ENCODE peak calls at places on chromosome 18, in eight cellular contexts. J is AG04450, C is GM23248, S is upper lobe of right lung, T is tibial artery, N is heart left ventricle, K is IMR-90, O is AG10803. I is an unnamed sample.

GRCh38 chr18:46542545-46542944 is 114.5 kb downstream of the LOXHD1 start:
- DNase-seq in J (no peak), C (peak), S (no peak), T (no peak), N (no peak), K (no peak), O (no peak), I (no peak)

GRCh38 chr18:62446511-62446910 is 76.3 kb upstream of the ZCCHC2 start:
- DNase-seq in J (no peak), C (no peak), S (no peak), T (no peak), N (no peak), K (no peak), O (no peak), I (no peak)

GRCh38 chr18:72086421-72086820 is 457.7 kb downstream of the CBLN2 start:
- DNase-seq in J (no peak), C (peak), S (no peak), T (no peak), N (no peak), K (no peak), O (no peak), I (peak)

GRCh38 chr18:44651453-44651852 is 29.2 kb upstream of the SETBP1 start:
- DNase-seq in J (no peak), C (peak), S (no peak), T (no peak), N (no peak), K (peak), O (peak), I (no peak)

GRCh38 chr18:76494181-76494540 is 881 bp downstream of the ZNF516 start:
- DNase-seq in J (no peak), C (peak), S (no peak), T (no peak), N (no peak), K (peak), O (peak), I (peak)

GRCh38 chr18:74715306-74715705 is 117.6 kb downstream of the ZNF407 start:
- DNase-seq in J (no peak), C (no peak), S (no peak), T (no peak), N (no peak), K (no peak), O (no peak), I (no peak)

GRCh38 chr18:43680096-43680495 is 402.8 kb upstream of the SYT4 start:
- DNase-seq in J (no peak), C (peak), S (no peak), T (no peak), N (no peak), K (no peak), O (peak), I (no peak)

GRCh38 chr18:49757513-49758262 is 55.6 kb downstream of the ACAA2 start:
- DNase-seq in J (no peak), C (peak), S (no peak), T (no peak), N (no peak), K (no peak), O (no peak), I (peak)

GRCh38 chr18:8367217-8367988 is 241.8 kb upstream of the RAB12 start:
- DNase-seq in J (no peak), C (peak), S (peak), T (no peak), N (peak), K (no peak), O (no peak), I (peak)

GRCh38 chr18:58867281-58867961 is 2.7 kb downstream of the ZNF532 start:
- DNase-seq in J (no peak), C (peak), S (no peak), T (peak), N (no peak), K (no peak), O (no peak), I (no peak)

GRCh38 chr18:12554796-12555388 is 103.0 kb downstream of the SPIRE1 start:
- DNase-seq in J (no peak), C (no peak), S (no peak), T (no peak), N (no peak), K (no peak), O (no peak), I (no peak)

GRCh38 chr18:48705043-48705442 is 166.2 kb downstream of the CTIF start:
- DNase-seq in J (no peak), C (no peak), S (no peak), T (no peak), N (no peak), K (no peak), O (no peak), I (no peak)

GRCh38 chr18:50207722-50208121 is 12.8 kb upstream of the MYO5B start:
- DNase-seq in J (no peak), C (no peak), S (no peak), T (no peak), N (no peak), K (no peak), O (no peak), I (no peak)

GRCh38 chr18:58216071-58216471 is 172.0 kb downstream of the NEDD4L start:
- DNase-seq in J (no peak), C (peak), S (no peak), T (no peak), N (no peak), K (no peak), O (peak), I (peak)

GRCh38 chr18:54764786-54765185 is 63.5 kb upstream of the RAB27B start:
- DNase-seq in J (no peak), C (no peak), S (no peak), T (no peak), N (no peak), K (no peak), O (no peak), I (no peak)
- H3K4me3 ChIP-seq in J (no peak), C (no peak), S (no peak), T (no peak), N (no peak), K (no peak), O (no peak), I (no peak)

GRCh38 chr18:25423760-25424159 is 71.8 kb upstream of the ZNF521 start:
- DNase-seq in J (no peak), C (no peak), S (no peak), T (no peak), N (no peak), K (no peak), O (no peak), I (no peak)
- H3K4me3 ChIP-seq in J (no peak), C (no peak), S (no peak), T (no peak), N (no peak), K (no peak), O (no peak), I (no peak)

DNA sequence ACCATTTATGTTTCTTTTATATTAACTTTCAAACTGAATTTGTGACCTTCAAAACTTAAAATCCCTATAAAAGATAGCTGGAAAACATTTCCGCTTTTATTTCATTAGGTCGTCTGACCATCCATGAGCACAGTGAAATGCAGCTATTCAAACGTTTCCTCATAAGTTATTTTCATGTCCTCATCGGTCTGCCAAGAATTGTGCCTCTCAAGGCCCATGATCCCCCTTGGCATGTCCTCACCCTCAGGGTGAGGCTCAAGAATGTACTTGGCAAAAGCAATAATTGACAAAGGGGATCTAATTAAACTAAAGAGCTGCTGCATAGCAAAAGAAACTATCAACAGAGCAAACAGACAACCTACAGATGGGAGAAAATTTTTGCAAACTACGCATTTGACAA is 12.4 kb downstream of the SLC66A2 start:
- DNase-seq in J (no peak), C (no peak), S (no peak), T (no peak), N (no peak), K (no peak), O (peak), I (no peak)
- H3K4me3 ChIP-seq in J (no peak), C (no peak), S (no peak), T (no peak), N (no peak), K (no peak), O (no peak), I (no peak)

GRCh38 chr18:23688528-23688927 is 725 bp upstream of the LAMA3 start:
- DNase-seq in J (no peak), C (no peak), S (no peak), T (no peak), N (no peak), K (no peak), O (no peak), I (no peak)
- H3K4me3 ChIP-seq in J (no peak), C (no peak), S (peak), T (peak), N (no peak), K (no peak), O (no peak), I (no peak)

GRCh38 chr18:21243041-21243431 is 1.0 kb downstream of the GREB1L start:
- DNase-seq in J (no peak), C (peak), S (no peak), T (no peak), N (peak), K (no peak), O (peak), I (no peak)
- H3K4me3 ChIP-seq in J (no peak), C (peak), S (peak), T (peak), N (peak), K (no peak), O (peak), I (no peak)

GRCh38 chr18:55857961-55858360 is 270.0 kb upstream of the TCF4 start:
- DNase-seq in J (no peak), C (no peak), S (no peak), T (no peak), N (no peak), K (no peak), O (no peak), I (no peak)
- H3K4me3 ChIP-seq in J (no peak), C (peak), S (no peak), T (no peak), N (no peak), K (no peak), O (peak), I (no peak)

GRCh38 chr18:34222025-34222395 is 2.7 kb downstream of the NOL4 start:
- DNase-seq in J (no peak), C (peak), S (no peak), T (no peak), N (no peak), K (no peak), O (no peak), I (peak)
- H3K4me3 ChIP-seq in J (no peak), C (peak), S (peak), T (peak), N (peak), K (no peak), O (no peak), I (peak)

GRCh38 chr18:35343936-35344735 is at the start of gene ZNF24:
- DNase-seq in J (peak), C (peak), S (peak), T (peak), N (peak), K (peak), O (peak), I (peak)
- H3K4me3 ChIP-seq in J (peak), C (peak), S (peak), T (peak), N (peak), K (peak), O (peak), I (peak)

DNA sequence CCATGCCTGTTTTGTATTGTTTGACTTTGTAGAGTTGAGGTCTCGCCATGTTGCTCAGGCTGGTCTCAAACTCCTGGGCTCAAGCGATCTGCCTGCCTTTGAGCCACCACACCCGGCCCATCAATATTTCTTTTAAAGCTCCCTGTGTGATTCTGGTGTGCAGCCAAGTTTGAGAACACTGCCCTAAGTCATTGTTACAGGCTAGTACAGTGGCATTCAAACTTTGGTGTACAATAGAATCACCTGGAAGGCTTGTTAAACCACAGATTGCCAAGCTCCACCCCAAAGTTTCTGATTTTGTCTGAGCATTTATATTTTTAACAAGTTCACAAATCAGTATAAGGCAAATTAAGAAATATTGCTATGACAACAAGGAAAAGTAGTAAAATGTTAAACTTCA is 100.0 kb downstream of the RBBP8 start:
- DNase-seq in J (no peak), C (peak), S (no peak), T (no peak), N (no peak), K (no peak), O (no peak), I (no peak)
- H3K4me3 ChIP-seq in J (no peak), C (no peak), S (no peak), T (no peak), N (no peak), K (no peak), O (no peak), I (no peak)

GRCh38 chr18:36188912-36189311 is 1.6 kb downstream of the MOCOS start:
- DNase-seq in J (no peak), C (peak), S (no peak), T (no peak), N (no peak), K (no peak), O (no peak), I (no peak)
- H3K4me3 ChIP-seq in J (no peak), C (peak), S (no peak), T (no peak), N (no peak), K (no peak), O (no peak), I (no peak)